ENCODE peak calls at places on chromosomes 3 and 15, in seven cellular contexts. D, R, Z, F, O, C and U are unnamed samples.

GRCh38 chr3:41900265-41900664 is 61.6 kb downstream of the ULK4 start:
- DNase-seq in D (no peak), R (no peak), Z (no peak), F (no peak), O (no peak), C (no peak), U (no peak)

GRCh38 chr15:41970456-41970855 is 1.9 kb downstream of the EHD4 start:
- DNase-seq in D (no peak), R (no peak), Z (no peak), F (no peak), O (peak), C (no peak), U (peak)

GRCh38 chr3:126441256-126441880 is 34.3 kb downstream of the ZXDC start:
- DNase-seq in D (peak), R (no peak), Z (no peak), F (no peak), O (no peak), C (no peak), U (peak)

GRCh38 chr3:79032686-79033318 is 735.0 kb downstream of the ROBO1 start:
- DNase-seq in D (no peak), R (peak), Z (no peak), F (no peak), O (no peak), C (no peak), U (no peak)

GRCh38 chr15:33160054-33160453 is 34.5 kb downstream of the FMN1 start:
- DNase-seq in D (no peak), R (no peak), Z (no peak), F (no peak), O (no peak), C (no peak), U (no peak)

GRCh38 chr15:51629612-51630011 is 7.0 kb upstream of the DMXL2 start:
- DNase-seq in D (no peak), R (no peak), Z (no peak), F (no peak), O (no peak), C (no peak), U (no peak)

GRCh38 chr3:177438596-177439220 is 241.4 kb upstream of the TBL1XR1 start:
- DNase-seq in D (no peak), R (no peak), Z (no peak), F (no peak), O (no peak), C (no peak), U (no peak)

GRCh38 chr15:77474310-77474986 is 53.8 kb downstream of the HMG20A start:
- DNase-seq in D (no peak), R (no peak), Z (no peak), F (no peak), O (no peak), C (no peak), U (no peak)

GRCh38 chr15:79076661-79077060 is 13.9 kb downstream of the RASGRF1 start:
- DNase-seq in D (no peak), R (no peak), Z (no peak), F (no peak), O (no peak), C (no peak), U (no peak)

GRCh38 chr3:94001825-94002495 is 22.0 kb downstream of the ARL13B start:
- DNase-seq in D (no peak), R (no peak), Z (no peak), F (no peak), O (no peak), C (no peak), U (no peak)

GRCh38 chr3:170713648-170714047 is 127.8 kb upstream of the SLC7A14 start:
- DNase-seq in D (no peak), R (no peak), Z (no peak), F (no peak), O (no peak), C (no peak), U (no peak)

GRCh38 chr15:100601628-100602063 is 338 bp downstream of the LINS1 start:
- DNase-seq in D (no peak), R (no peak), Z (no peak), F (no peak), O (no peak), C (no peak), U (no peak)

GRCh38 chr15:100601158-100601557 is 826 bp downstream of the LINS1 start:
- DNase-seq in D (no peak), R (no peak), Z (peak), F (no peak), O (no peak), C (no peak), U (no peak)

GRCh38 chr15:100598655-100599054 is 3.3 kb downstream of the LINS1 start:
- DNase-seq in D (no peak), R (no peak), Z (no peak), F (no peak), O (no peak), C (no peak), U (no peak)

GRCh38 chr15:100602822-100603393 is 519 bp downstream of the ASB7 start:
- DNase-seq in D (peak), R (peak), Z (peak), F (no peak), O (peak), C (no peak), U (no peak)

DNA sequence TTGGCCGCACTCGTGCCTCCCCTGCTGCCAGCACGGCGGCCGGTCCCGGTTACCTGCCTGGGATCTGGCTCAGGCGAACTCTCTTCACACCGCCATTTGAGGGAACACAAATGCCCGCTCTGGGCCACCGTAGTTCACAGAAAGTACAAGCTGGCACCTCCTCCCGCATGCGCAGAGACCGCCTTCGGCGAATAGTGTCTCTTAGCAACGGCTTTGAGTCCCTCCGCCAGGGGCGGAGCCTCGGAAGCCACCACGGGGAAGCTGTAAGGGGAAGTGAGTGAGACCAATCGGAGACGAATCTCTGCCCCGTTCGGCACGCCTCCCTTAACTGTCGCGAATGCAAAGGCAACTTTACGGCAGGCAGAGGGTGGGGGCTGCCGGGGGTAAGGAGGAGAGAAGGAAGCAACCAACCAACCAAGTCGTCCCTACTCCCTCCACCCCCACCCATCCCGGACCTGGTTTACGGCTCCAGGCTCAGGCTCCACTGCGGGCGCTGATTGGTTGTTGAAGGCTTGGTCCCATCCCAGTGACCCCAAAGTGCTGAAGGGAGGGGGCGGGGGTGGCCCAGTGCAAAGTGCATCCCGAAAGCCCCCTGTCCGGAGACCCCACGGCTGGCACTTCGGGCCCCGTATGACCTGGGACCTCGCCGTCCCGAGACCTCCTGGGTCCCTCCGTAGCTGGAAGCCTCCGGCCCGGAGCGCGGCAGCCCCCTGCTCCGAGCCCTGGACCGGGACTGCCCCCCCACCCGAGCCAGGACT is at the start of the genes ASB7 and LINS1:
- DNase-seq in D (peak), R (peak), Z (peak), F (peak), O (peak), C (peak), U (peak)
- TF ChIP-seq POLR2A in D (peak), R (peak), Z (peak), F (no peak), O (peak), C (no peak), U (no peak)

GRCh38 chr3:124478834-124479233 is 251.4 kb upstream of the UMPS start:
- DNase-seq in D (no peak), R (no peak), Z (no peak), F (no peak), O (no peak), C (no peak), U (no peak)
- H3K27ac ChIP-seq in D (no peak), R (no peak), Z (no peak), F (no peak), O (no peak), C (no peak), U (no peak)

DNA sequence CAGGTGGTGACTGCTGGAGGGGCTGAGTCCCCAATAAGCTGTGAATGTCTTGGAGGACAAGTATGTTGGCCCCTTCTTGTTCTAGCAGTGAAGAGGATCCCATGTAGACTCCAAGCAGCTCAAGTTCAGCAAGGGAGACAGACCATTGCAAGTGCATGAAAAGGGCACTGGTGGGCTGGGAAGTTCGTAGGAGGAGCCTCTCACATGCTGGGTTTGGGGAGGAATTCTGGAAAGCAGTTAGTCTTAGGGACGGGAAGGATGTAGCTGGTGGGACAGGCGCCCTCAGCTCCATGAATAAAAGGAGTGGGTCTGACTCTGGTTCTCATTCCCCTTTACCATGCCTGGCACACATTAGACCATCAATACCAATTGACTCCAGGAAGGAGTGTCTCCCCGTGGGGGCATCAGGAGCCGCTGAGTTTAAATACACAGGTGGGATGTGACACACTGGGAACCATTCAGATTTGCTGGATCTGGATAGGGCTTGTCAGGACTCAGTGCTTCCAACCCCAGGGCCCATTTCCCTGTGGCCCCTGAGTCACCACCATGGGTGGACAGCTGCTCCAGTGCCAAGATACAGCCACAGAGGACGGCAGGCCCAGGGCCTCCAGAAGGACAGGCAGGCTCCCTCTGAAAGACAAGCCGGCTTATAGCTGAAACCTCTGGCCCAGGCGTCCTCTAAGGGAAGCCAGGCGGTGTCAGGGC is 554 bp upstream of the XYLB start:
- DNase-seq in D (no peak), R (no peak), Z (no peak), F (no peak), O (no peak), C (no peak), U (no peak)
- H3K4me3 ChIP-seq in D (no peak), R (peak), Z (no peak), F (peak), O (peak), C (peak), U (peak)

GRCh38 chr15:84747423-84748273 is 744 bp upstream of the ZNF592 start:
- DNase-seq in D (peak), R (peak), Z (peak), F (peak), O (peak), C (peak), U (peak)
- TF ChIP-seq POLR2A in D (peak), R (peak), Z (peak), F (no peak), O (peak), C (no peak), U (no peak)

DNA sequence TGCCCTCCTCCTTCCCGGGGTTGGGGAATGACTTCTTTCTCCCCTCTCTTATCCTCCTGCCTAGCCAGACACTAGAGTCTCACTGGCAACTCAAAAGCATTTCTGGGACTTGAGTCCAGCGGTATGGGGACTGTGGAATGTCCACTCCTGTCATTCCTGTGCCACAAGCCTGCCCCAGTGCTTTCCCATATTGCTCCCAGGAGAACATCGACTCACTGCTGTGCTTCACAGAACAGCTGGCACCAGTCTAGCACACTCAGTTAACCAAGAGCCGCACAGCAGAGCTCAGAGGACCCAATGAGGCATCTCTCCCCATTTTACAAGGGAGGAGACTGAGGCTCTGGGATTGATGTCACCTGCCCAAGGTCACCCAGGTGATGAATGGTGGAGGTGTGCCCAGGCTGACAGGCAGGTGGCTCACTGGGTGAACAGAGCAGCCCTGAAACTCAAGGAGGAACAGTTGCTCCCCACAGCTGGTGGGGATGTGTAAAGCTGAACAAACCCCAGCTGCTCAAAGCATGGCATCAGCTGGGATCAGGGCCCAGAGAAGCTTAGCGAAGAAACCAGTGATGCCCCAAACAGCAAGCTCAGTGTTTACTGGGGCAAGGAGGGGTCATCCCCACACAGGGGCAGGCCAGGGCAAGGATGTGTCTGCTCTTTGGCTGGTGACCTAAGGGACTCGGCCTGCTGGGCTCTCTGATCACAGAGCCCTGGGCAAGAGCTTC is 35.4 kb upstream of the DUSP7 start:
- DNase-seq in D (no peak), R (no peak), Z (no peak), F (no peak), O (no peak), C (no peak), U (no peak)
- H3K27ac ChIP-seq in D (no peak), R (no peak), Z (no peak), F (no peak), O (no peak), C (peak), U (no peak)

GRCh38 chr15:43518073-43518761 is 809 bp downstream of the MAP1A start:
- DNase-seq in D (no peak), R (no peak), Z (peak), F (no peak), O (no peak), C (no peak), U (no peak)

GRCh38 chr15:43521419-43521818 is 4.0 kb downstream of the MAP1A start:
- DNase-seq in D (no peak), R (no peak), Z (no peak), F (no peak), O (no peak), C (no peak), U (no peak)

GRCh38 chr15:43517354-43518072 is at the start of gene MAP1A:
- DNase-seq in D (no peak), R (no peak), Z (no peak), F (no peak), O (peak), C (peak), U (no peak)

GRCh38 chr15:43520138-43520537 is 2.7 kb downstream of the MAP1A start:
- DNase-seq in D (no peak), R (no peak), Z (no peak), F (no peak), O (no peak), C (no peak), U (no peak)

DNA sequence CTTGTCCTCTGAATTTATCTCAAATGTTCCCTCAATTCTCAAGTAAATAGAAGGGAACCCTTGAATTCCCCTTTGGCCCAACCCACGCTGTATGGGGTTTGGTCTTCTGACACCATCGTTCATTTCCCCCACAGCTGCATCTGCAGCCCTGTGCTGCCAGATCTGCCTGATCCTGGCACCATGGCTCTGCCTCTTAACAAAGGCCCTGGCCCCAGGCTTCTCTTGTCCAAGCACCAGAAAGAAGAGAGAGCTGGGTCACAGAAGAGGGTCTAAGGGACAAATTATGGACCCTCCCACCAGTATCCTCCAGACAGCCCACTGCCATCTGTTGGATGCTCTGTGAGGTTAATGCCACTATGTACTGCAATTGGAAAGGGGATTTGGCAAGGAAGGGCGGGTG is 1.8 kb downstream of the MAP1A start:
- DNase-seq in D (no peak), R (no peak), Z (no peak), F (no peak), O (no peak), C (no peak), U (no peak)
- H3K4me3 ChIP-seq in D (no peak), R (no peak), Z (no peak), F (no peak), O (no peak), C (no peak), U (no peak)

GRCh38 chr3:106261915-106262683 is 393.3 kb upstream of the CBLB start:
- DNase-seq in D (no peak), R (no peak), Z (no peak), F (no peak), O (no peak), C (no peak), U (no peak)

GRCh38 chr3:106255870-106256248 is 387.0 kb upstream of the CBLB start:
- DNase-seq in D (no peak), R (no peak), Z (no peak), F (peak), O (peak), C (no peak), U (no peak)

GRCh38 chr3:106261396-106261795 is 392.6 kb upstream of the CBLB start:
- DNase-seq in D (no peak), R (no peak), Z (no peak), F (no peak), O (no peak), C (no peak), U (no peak)

GRCh38 chr3:106256249-106256957 is 387.6 kb upstream of the CBLB start:
- DNase-seq in D (no peak), R (no peak), Z (no peak), F (no peak), O (no peak), C (no peak), U (no peak)

GRCh38 chr3:106257172-106257571 is 388.4 kb upstream of the CBLB start:
- DNase-seq in D (no peak), R (no peak), Z (no peak), F (no peak), O (no peak), C (no peak), U (no peak)
- TF ChIP-seq POLR2A in D (no peak), R (no peak), Z (no peak), F (no peak), O (no peak), C (no peak), U (no peak)

DNA sequence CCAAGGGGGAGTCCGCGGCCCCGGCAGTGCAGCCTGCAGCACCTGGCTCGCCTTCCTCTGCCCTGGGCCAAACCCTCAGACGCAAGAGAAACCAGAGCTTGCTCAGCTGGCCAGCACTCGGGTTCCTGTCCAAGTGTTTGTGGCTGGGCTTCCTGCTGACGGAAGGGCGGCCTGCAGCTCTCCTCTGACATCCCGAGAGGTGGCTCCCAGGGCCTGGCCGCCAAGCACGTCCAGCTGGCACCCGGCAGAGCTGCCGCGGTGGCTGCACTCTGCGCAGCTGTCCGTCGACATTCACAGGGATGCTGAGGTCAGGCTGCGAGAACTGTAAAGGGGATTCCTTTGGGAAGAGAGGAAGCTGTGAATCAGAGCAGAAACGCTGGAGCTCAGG is 85.6 kb downstream of the CPN2 start:
- DNase-seq in D (peak), R (peak), Z (peak), F (no peak), O (peak), C (peak), U (peak)
- H3K27ac ChIP-seq in D (no peak), R (peak), Z (no peak), F (peak), O (peak), C (no peak), U (peak)